ENCODE peak calls at places on chromosomes 6 and 20, in five cellular contexts. P is H9, L is IMR-90, U is mesendoderm, E is H1. S is an unnamed sample.

GRCh38 chr6:50974319-50974718 is 155.6 kb downstream of the TFAP2B start:
- DNase-seq in U (peak; percentile 36), L (no peak), P (no peak), E (no peak), S (no peak)

GRCh38 chr6:88964509-88964908 is 1.1 kb upstream of the RNGTT start:
- DNase-seq in L (no peak), P (no peak), U (peak; percentile 60), E (no peak), S (no peak)

GRCh38 chr6:152696543-152696942 is 1.2 kb upstream of the MYCT1 start:
- DNase-seq in U (no peak), E (no peak), P (no peak), L (peak; percentile 88), S (no peak)

GRCh38 chr6:149545258-149545753 is 537 bp downstream of the PPIL4 start:
- DNase-seq in U (peak; percentile 79), P (peak; percentile 34), E (no peak), L (peak; percentile 73), S (peak; percentile 24)

GRCh38 chr6:34529665-34530327 is 26.3 kb downstream of the SPDEF start:
- DNase-seq in L (no peak), E (no peak), U (no peak), P (no peak), S (no peak)

GRCh38 chr6:11323666-11324452 is 91.4 kb upstream of the NEDD9 start:
- DNase-seq in L (no peak), E (no peak), U (no peak), P (no peak), S (no peak)

GRCh38 chr6:71887006-71887743 is 825 bp downstream of the RIMS1 start:
- DNase-seq in E (peak; percentile 66), P (peak; percentile 44), U (peak; percentile 20), L (no peak), S (peak; percentile 18)

GRCh38 chr20:4773736-4774135 is 52.0 kb downstream of the PRND start:
- DNase-seq in P (no peak), L (no peak), U (no peak), E (peak; percentile 17), S (no peak)

GRCh38 chr6:4732691-4733315 is 43.4 kb upstream of the CDYL start:
- DNase-seq in E (peak; percentile 64), U (peak; percentile 96), P (peak; percentile 66), L (peak; percentile 95), S (no peak)

GRCh38 chr6:25583906-25584305 is 68.1 kb upstream of the SCGN start:
- DNase-seq in P (no peak), U (no peak), E (no peak), L (no peak), S (no peak)

GRCh38 chr6:163164175-163164900 is 250.2 kb upstream of the QKI start:
- DNase-seq in U (no peak), L (no peak), P (no peak), E (no peak), S (no peak)

GRCh38 chr6:154164397-154164796 is 125.4 kb downstream of the OPRM1 start:
- DNase-seq in E (no peak), P (no peak), L (peak; percentile 78), U (no peak), S (no peak)

GRCh38 chr20:25072226-25072811 is 9.6 kb downstream of the VSX1 start:
- DNase-seq in P (no peak), E (no peak), U (no peak), L (no peak), S (no peak)

GRCh38 chr6:109222848-109223247 is 127.5 kb downstream of the CEP57L1 start:
- DNase-seq in P (no peak), E (no peak), L (no peak), U (no peak), S (no peak)

GRCh38 chr20:34720266-34720665 is 16.1 kb downstream of the TP53INP2 start:
- DNase-seq in U (no peak), L (peak; percentile 26), P (no peak), E (no peak), S (no peak)

GRCh38 chr6:163438940-163439335 is 24.4 kb downstream of the QKI start:
- DNase-seq in P (no peak), L (no peak), E (no peak), U (no peak), S (no peak)

GRCh38 chr6:16576391-16577368 is 184.6 kb downstream of the ATXN1 start:
- DNase-seq in U (no peak), L (no peak), P (no peak), E (no peak), S (no peak)
- H3K4me2 ChIP-seq in U (no peak overlapping the region), L (no peak overlapping the region), P (no peak overlapping the region), E (no peak overlapping the region), S (no peak overlapping the region)

DNA sequence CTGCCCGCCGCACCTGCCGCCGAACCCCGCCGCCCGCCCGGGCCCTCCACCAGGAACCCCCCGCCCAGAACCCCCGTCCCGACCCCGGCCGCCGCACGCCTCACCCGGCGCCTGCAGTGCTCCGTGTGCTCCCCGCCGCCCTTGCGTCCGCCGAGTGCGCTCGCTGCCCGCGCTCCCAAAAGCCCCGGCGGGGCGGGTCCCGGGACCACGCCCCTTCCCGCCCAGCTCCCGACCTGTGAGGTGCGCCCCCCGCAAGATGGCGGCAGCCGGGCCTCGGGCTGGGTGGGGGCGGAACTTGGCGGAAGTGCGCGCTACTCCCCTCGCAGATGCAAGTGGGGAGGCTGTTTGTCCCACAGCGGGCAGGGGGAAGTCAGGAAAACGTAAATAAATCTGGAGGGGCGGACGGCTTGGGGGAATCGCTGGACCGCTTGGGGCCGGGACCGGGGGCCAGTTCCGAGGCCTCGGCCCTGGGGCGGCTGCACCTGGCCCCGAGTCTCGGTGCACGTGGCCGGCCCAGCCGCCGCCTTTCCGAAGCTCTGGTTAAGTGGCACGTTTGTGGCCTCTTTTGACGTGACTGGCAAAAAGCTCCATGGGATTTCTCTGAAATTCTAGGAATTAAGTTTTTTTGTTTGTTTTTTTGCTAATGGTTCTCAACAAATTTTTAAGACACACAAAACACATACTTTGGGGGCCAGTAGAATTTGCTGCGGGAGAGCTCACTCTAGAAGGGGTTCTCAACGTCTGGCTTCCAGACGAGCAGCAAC is at the start of gene EZR:
- DNase-seq in E (peak; percentile 86), L (peak; percentile 57), U (peak; percentile 91), P (peak; percentile 89), S (peak; percentile 67)
- H2BK15ac ChIP-seq in E (no peak within 1 kb of the TSS), L (peak within 1 kb of the TSS; percentile 48), U (peak within 1 kb of the TSS; percentile 65), P (peak within 1 kb of the TSS; percentile 19), S (peak within 1 kb of the TSS; percentile 81)

GRCh38 chr6:42781811-42782688 is at the start of gene BICRAL:
- DNase-seq in P (peak; percentile 43), L (peak; percentile 83), U (peak; percentile 85), E (peak; percentile 79), S (peak; percentile 53)

GRCh38 chr6:42783177-42783875 is 1.5 kb downstream of the BICRAL start:
- DNase-seq in L (peak; percentile 59), U (peak; percentile 66), E (peak; percentile 80), P (peak; percentile 57), S (peak; percentile 53)

GRCh38 chr6:42779521-42779920 is 2.3 kb upstream of the BICRAL start:
- DNase-seq in P (no peak), E (no peak), U (no peak), L (no peak), S (no peak)

GRCh38 chr6:42782689-42783176 is 881 bp downstream of the BICRAL start:
- DNase-seq in L (peak; percentile 90), P (peak; percentile 64), U (peak; percentile 91), E (peak; percentile 78), S (peak; percentile 78)

GRCh38 chr6:42781546-42781810 is 374 bp upstream of the BICRAL start:
- DNase-seq in E (no peak), P (no peak), L (peak; percentile 30), U (no peak), S (no peak)
- H3K4me2 ChIP-seq in E (peak overlapping the region; percentile 72), P (no peak overlapping the region), L (peak overlapping the region; percentile 90), U (no peak overlapping the region), S (peak overlapping the region; percentile 72)

DNA sequence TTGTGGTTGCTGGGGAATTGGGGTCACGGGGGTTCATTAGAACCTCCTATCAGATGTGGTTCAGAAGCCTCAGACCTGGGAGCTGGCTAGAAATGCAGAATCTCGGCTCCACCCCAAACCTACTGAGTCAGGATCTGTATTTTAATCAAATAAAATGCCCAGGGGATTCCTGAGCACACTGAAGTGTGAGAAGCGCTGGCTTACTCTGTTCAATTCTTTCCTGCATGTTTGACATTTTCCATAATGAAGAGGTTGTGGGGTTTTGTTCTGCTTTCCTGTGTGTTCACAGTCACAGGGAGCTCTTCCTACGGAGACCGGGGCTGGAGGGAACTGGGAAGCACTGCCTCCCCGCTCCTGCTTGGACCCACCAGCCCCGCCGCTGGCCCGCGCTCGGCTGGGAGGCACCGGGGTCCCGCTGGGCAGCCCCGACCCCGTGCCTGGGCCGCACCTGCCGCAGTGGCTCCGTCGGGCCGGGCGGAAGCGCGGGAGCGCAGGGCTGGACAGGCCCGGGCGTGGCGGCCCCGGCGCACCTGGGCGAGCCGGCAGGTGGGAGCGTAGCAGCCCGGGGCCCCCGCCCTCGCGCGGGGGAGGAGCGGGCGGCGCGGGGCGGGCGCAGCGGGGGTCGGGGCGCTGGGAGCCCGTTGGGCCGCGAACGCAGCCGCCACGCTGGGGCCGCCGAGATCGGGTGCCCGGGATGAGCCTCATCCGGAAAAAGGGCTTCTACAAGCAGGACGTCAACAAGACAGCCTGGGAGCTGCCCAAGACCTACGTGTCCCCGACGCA is at the start of gene MAPK13:
- DNase-seq in P (peak; percentile 59), L (peak; percentile 40), U (peak; percentile 19), E (peak; percentile 70), S (no peak)
- H2BK15ac ChIP-seq in P (no peak within 1 kb of the TSS), L (peak within 1 kb of the TSS; percentile 32), U (no peak within 1 kb of the TSS), E (peak within 1 kb of the TSS; percentile 10), S (peak within 1 kb of the TSS; percentile 60)

S was measured in neuronal stem cell.